ENCODE peak calls at places on chromosomes 13 and 19, in seven cellular contexts. C is heart right ventricle, J is B cell, Q is skeletal muscle cell, W is T-helper 2 cell, M is caudate nucleus, P is T1000. Z is an unnamed sample.

GRCh38 chr19:49129238-49129583 is 9.9 kb downstream of the PPFIA3 start:
- DNase-seq in C (no peak), J (no peak), Q (no peak), W (no peak), M (no peak), P (no peak), Z (no peak)

GRCh38 chr19:53076984-53077383 is 26.2 kb downstream of the ZNF160 start:
- DNase-seq in C (peak), J (no peak), Q (peak), W (no peak), M (peak), P (no peak), Z (peak)

GRCh38 chr19:9768175-9769112 is at the start of gene ZNF846:
- DNase-seq in C (peak), J (peak), Q (peak), W (peak), M (peak), P (peak), Z (peak)

GRCh38 chr19:21841081-21841783 is 5.2 kb upstream of the ZNF43 start:
- DNase-seq in C (no peak), J (no peak), Q (no peak), W (no peak), M (no peak), P (no peak), Z (no peak)

GRCh38 chr13:51585696-51586095 is 1.4 kb downstream of the WDFY2 start:
- DNase-seq in C (no peak), J (no peak), Q (no peak), W (peak), M (no peak), P (no peak), Z (no peak)

GRCh38 chr19:41324921-41325639 is 15.1 kb downstream of the CCDC97 start:
- DNase-seq in C (peak), J (peak), Q (peak), W (no peak), M (no peak), P (peak), Z (peak)

GRCh38 chr13:32314968-32315254 is 252 bp downstream of the ZAR1L start:
- DNase-seq in C (no peak), J (peak), Q (no peak), W (peak), M (no peak), P (no peak), Z (no peak)

GRCh38 chr19:55228015-55228391 is 560 bp downstream of the TMEM86B start:
- DNase-seq in C (peak), J (peak), Q (no peak), W (no peak), M (no peak), P (no peak), Z (no peak)

GRCh38 chr19:37468961-37469777 is at the start of gene ZNF570:
- DNase-seq in C (peak), J (peak), Q (peak), W (peak), M (peak), P (peak), Z (peak)

GRCh38 chr19:2933490-2933910 is 11.3 kb downstream of the ZNF77 start:
- DNase-seq in C (no peak), J (no peak), Q (no peak), W (no peak), M (no peak), P (no peak), Z (no peak)

GRCh38 chr19:50909240-50910070 is 1.7 kb downstream of the KLK4 start:
- DNase-seq in C (peak), J (peak), Q (no peak), W (peak), M (peak), P (no peak), Z (no peak)

GRCh38 chr13:50518131-50518530 is 325.4 kb downstream of the DLEU7 start:
- DNase-seq in C (no peak), J (no peak), Q (no peak), W (no peak), M (no peak), P (no peak), Z (no peak)

GRCh38 chr13:66574606-66575005 is 655.5 kb downstream of the PCDH9 start:
- DNase-seq in C (no peak), J (no peak), Q (no peak), W (no peak), M (no peak), P (no peak), Z (no peak)

GRCh38 chr13:29465741-29466293 is 129.7 kb downstream of the SLC7A1 start:
- DNase-seq in C (peak), J (no peak), Q (peak), W (no peak), M (no peak), P (no peak), Z (no peak)

GRCh38 chr13:35785563-35786327 is 309.3 kb upstream of the MAB21L1 start:
- DNase-seq in C (no peak), J (no peak), Q (no peak), W (no peak), M (no peak), P (no peak), Z (no peak)

GRCh38 chr13:74930402-74931165 is 551.4 kb downstream of the TBC1D4 start:
- DNase-seq in C (no peak), J (no peak), Q (peak), W (no peak), M (peak), P (no peak), Z (no peak)

GRCh38 chr13:38883783-38884182 is 106.8 kb downstream of the STOML3 start:
- DNase-seq in C (no peak), J (no peak), Q (no peak), W (no peak), M (no peak), P (no peak), Z (no peak)

GRCh38 chr19:49157445-49158224 is at the start of gene TRPM4:
- DNase-seq in C (peak), J (no peak), Q (no peak), W (peak), M (peak), P (peak), Z (peak)

GRCh38 chr13:32246468-32246867 is 68.7 kb downstream of the ZAR1L start:
- DNase-seq in C (peak), J (no peak), Q (peak), W (peak), M (no peak), P (no peak), Z (peak)

GRCh38 chr13:28851422-28851821 is 31.3 kb downstream of the MTUS2 start:
- DNase-seq in C (no peak), J (no peak), Q (no peak), W (no peak), M (no peak), P (no peak), Z (no peak)

GRCh38 chr13:42883142-42883541 is 101.8 kb downstream of the FAM216B start:
- DNase-seq in C (no peak), J (no peak), Q (no peak), W (no peak), M (no peak), P (no peak), Z (no peak)

GRCh38 chr19:38932425-38933179 is 1.9 kb downstream of the MRPS12 start:
- DNase-seq in C (no peak), J (peak), Q (no peak), W (peak), M (no peak), P (peak), Z (no peak)

GRCh38 chr13:52001120-52001731 is 10.0 kb downstream of the ATP7B start:
- DNase-seq in C (no peak), J (peak), Q (no peak), W (peak), M (no peak), P (no peak), Z (no peak)

Z was measured in aorta.